ENCODE peak calls at places on chromosomes 16 and 17, in four cellular contexts. One of them, this sample, is unnamed.
A peak's percentile ranks its signal among the peaks of the same experiment; 100 is the strongest.

GRCh38 chr17:78693346-78694083 is 88.6 kb downstream of the CYTH1 start:
- DNase-seq in IMR-90: no peak
- DNase-seq in neuronal stem cell: no peak
- DNase-seq in H9: no peak
- DNase-seq in this sample: no peak

GRCh38 chr17:75508848-75509450 is 6.4 kb downstream of the CASKIN2 start:
- DNase-seq in IMR-90: no peak
- DNase-seq in neuronal stem cell: no peak
- DNase-seq in H9: no peak
- DNase-seq in this sample: no peak

GRCh38 chr16:8660841-8661301 is 13.5 kb upstream of the ABAT start:
- DNase-seq in IMR-90: peak; percentile 58
- DNase-seq in neuronal stem cell: peak; percentile 64
- DNase-seq in H9: peak; percentile 84
- DNase-seq in this sample: peak; percentile 62

GRCh38 chr16:69019811-69020210 is 85.6 kb upstream of the HAS3 start:
- DNase-seq in IMR-90: no peak
- DNase-seq in neuronal stem cell: no peak
- DNase-seq in H9: no peak
- DNase-seq in this sample: no peak

GRCh38 chr17:30580916-30581315 is 103.7 kb downstream of the GOSR1 start:
- DNase-seq in IMR-90: no peak
- DNase-seq in neuronal stem cell: no peak
- DNase-seq in H9: no peak
- DNase-seq in this sample: no peak

GRCh38 chr17:58391302-58391984 is 25.9 kb downstream of the RNF43 start:
- DNase-seq in IMR-90: no peak
- DNase-seq in neuronal stem cell: no peak
- DNase-seq in H9: no peak
- DNase-seq in this sample: no peak

GRCh38 chr17:56558088-56558487 is 35.4 kb upstream of the NOG start:
- DNase-seq in IMR-90: no peak
- DNase-seq in neuronal stem cell: no peak
- DNase-seq in H9: no peak
- DNase-seq in this sample: no peak

GRCh38 chr16:86727131-86727530 is 148.8 kb downstream of the FOXL1 start:
- DNase-seq in IMR-90: no peak
- DNase-seq in neuronal stem cell: no peak
- DNase-seq in H9: no peak
- DNase-seq in this sample: no peak

GRCh38 chr16:50856991-50857390 is 115.1 kb downstream of the CYLD start:
- DNase-seq in IMR-90: no peak
- DNase-seq in neuronal stem cell: no peak
- DNase-seq in H9: no peak
- DNase-seq in this sample: no peak

GRCh38 chr17:45436161-45436560 is 3.5 kb upstream of the ARHGAP27 start:
- DNase-seq in IMR-90: no peak
- DNase-seq in neuronal stem cell: no peak
- DNase-seq in H9: peak; percentile 60
- DNase-seq in this sample: no peak

GRCh38 chr17:58019039-58019438 is 12.0 kb upstream of the SRSF1 start:
- DNase-seq in IMR-90: no peak
- DNase-seq in neuronal stem cell: no peak
- DNase-seq in H9: no peak
- DNase-seq in this sample: no peak

GRCh38 chr16:84543931-84544776 is 39.7 kb upstream of the MEAK7 start:
- DNase-seq in IMR-90: peak; percentile 28
- DNase-seq in neuronal stem cell: no peak
- DNase-seq in H9: no peak
- DNase-seq in this sample: no peak

GRCh38 chr17:10117581-10118001 is 80.8 kb downstream of the GAS7 start:
- DNase-seq in IMR-90: peak; percentile 26
- DNase-seq in neuronal stem cell: no peak
- DNase-seq in H9: no peak
- DNase-seq in this sample: no peak

GRCh38 chr17:10119203-10120112 is 78.9 kb downstream of the GAS7 start:
- DNase-seq in IMR-90: no peak
- DNase-seq in neuronal stem cell: no peak
- DNase-seq in H9: peak; percentile 91
- DNase-seq in this sample: no peak

GRCh38 chr17:10117085-10117484 is 81.3 kb downstream of the GAS7 start:
- DNase-seq in IMR-90: no peak
- DNase-seq in neuronal stem cell: no peak
- DNase-seq in H9: no peak
- DNase-seq in this sample: no peak

GRCh38 chr17:10120113-10120485 is 78.3 kb downstream of the GAS7 start:
- DNase-seq in IMR-90: no peak
- DNase-seq in neuronal stem cell: no peak
- DNase-seq in H9: no peak
- DNase-seq in this sample: no peak

GRCh38 chr17:10118788-10119130 is 79.6 kb downstream of the GAS7 start:
- DNase-seq in IMR-90: no peak
- DNase-seq in neuronal stem cell: no peak
- DNase-seq in H9: no peak
- DNase-seq in this sample: no peak
- H3K18ac ChIP-seq in IMR-90: no peak overlapping the region
- H3K18ac ChIP-seq in neuronal stem cell: no peak overlapping the region
- H3K18ac ChIP-seq in H9: no peak overlapping the region
- H3K18ac ChIP-seq in this sample: peak overlapping the region; percentile 52

DNA sequence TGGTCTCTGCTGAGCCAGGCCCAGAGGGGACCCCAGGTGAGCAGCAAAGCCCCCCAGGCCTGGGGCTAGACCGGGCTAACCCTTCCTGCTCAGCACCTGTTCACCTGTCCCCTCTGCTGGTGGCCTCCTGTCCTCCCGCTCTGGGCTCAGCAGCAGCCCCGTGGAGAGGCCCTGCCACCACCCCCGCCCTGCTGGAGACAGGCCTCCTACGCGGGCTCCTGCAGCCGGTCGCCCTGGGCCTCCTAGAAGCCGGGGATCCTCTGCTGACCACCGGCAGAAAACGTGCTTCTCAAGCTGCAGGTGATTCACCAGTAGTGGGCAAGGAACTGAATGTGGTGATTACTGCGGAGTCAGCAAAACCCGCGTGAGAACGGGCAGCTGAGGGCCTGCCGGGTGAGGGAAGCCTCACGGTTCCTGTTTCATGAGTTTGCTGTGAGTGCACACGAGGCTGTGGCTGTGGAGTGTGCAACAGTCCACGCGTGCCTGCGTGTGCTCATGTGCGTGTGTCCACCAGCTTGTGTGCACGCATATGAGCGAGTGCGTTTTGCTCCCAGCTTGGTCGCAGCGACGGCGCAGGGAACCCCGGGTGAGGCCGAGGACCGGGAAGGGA is 792 bp downstream of the SECTM1 start:
- DNase-seq in IMR-90: peak; percentile 55
- DNase-seq in neuronal stem cell: no peak
- DNase-seq in H9: peak; percentile 59
- DNase-seq in this sample: peak; percentile 55
- H2AFZ ChIP-seq in IMR-90: peak overlapping the region; percentile 76
- H2AFZ ChIP-seq in neuronal stem cell: peak overlapping the region; percentile 3
- H2AFZ ChIP-seq in H9: no peak overlapping the region
- H2AFZ ChIP-seq in this sample: peak overlapping the region; percentile 82

GRCh38 chr17:43598359-43599045 is 52.4 kb upstream of the ETV4 start:
- DNase-seq in IMR-90: no peak
- DNase-seq in neuronal stem cell: no peak
- DNase-seq in H9: no peak
- DNase-seq in this sample: no peak
- H3K18ac ChIP-seq in IMR-90: peak overlapping the region; percentile 1
- H3K18ac ChIP-seq in neuronal stem cell: no peak overlapping the region
- H3K18ac ChIP-seq in H9: no peak overlapping the region
- H3K18ac ChIP-seq in this sample: no peak overlapping the region

GRCh38 chr16:89097528-89097846 is 3.8 kb downstream of the ACSF3 start:
- DNase-seq in IMR-90: no peak
- DNase-seq in neuronal stem cell: no peak
- DNase-seq in H9: no peak
- DNase-seq in this sample: no peak
- H2AFZ ChIP-seq in IMR-90: no peak overlapping the region
- H2AFZ ChIP-seq in neuronal stem cell: no peak overlapping the region
- H2AFZ ChIP-seq in H9: no peak overlapping the region
- H2AFZ ChIP-seq in this sample: no peak overlapping the region